ENCODE peak calls at places on chromosomes 4 and X, in four cellular contexts. Z is NB4, S is heart left ventricle, L is GM12891. M is an unnamed sample.

GRCh38 chr4:107825072-107825789 is 499 bp downstream of the SGMS2 start:
- DNase-seq in Z (no peak), S (peak), L (no peak), M (no peak)

GRCh38 chrX:123975180-123975579 is 13.7 kb downstream of the STAG2 start:
- DNase-seq in Z (peak), S (no peak), L (no peak), M (peak)

GRCh38 chr4:98659106-98659592 is 738 bp upstream of the TSPAN5 start:
- DNase-seq in Z (peak), S (no peak), L (no peak), M (no peak)

GRCh38 chrX:97637289-97637688 is 753.6 kb downstream of the RPA4 start:
- DNase-seq in Z (no peak), S (no peak), L (no peak), M (no peak)

GRCh38 chr4:154490261-154490588 is 1.4 kb downstream of the DCHS2 start:
- DNase-seq in Z (no peak), S (no peak), L (peak), M (no peak)

GRCh38 chrX:47648376-47648775 is 2.0 kb downstream of the ELK1 start:
- DNase-seq in Z (no peak), S (no peak), L (no peak), M (no peak)

GRCh38 chr4:125741825-125742452 is 427.2 kb downstream of the FAT4 start:
- DNase-seq in Z (peak), S (no peak), L (no peak), M (no peak)

GRCh38 chr4:101784957-101785356 is 5.6 kb upstream of the BANK1 start:
- DNase-seq in Z (no peak), S (no peak), L (no peak), M (no peak)

GRCh38 chr4:6421397-6421796 is 51.0 kb downstream of the PPP2R2C start:
- DNase-seq in Z (no peak), S (no peak), L (no peak), M (no peak)

GRCh38 chr4:5051210-5051691 is at the start of gene STK32B:
- DNase-seq in Z (peak), S (peak), L (peak), M (no peak)

GRCh38 chr4:107008115-107008514 is 28.0 kb downstream of the DKK2 start:
- DNase-seq in Z (no peak), S (no peak), L (no peak), M (no peak)

GRCh38 chrX:1027133-1027532 is 185.3 kb downstream of the CRLF2 start:
- DNase-seq in Z (peak), S (no peak), L (no peak), M (no peak)

GRCh38 chr4:17780461-17781071 is 855 bp downstream of the FAM184B start:
- DNase-seq in Z (no peak), S (no peak), L (no peak), M (no peak)

GRCh38 chr4:25144870-25145481 is 15.3 kb downstream of the SEPSECS start:
- DNase-seq in Z (peak), S (no peak), L (no peak), M (no peak)

GRCh38 chr4:73902038-73902637 is 32.9 kb downstream of the CXCL1 start:
- DNase-seq in Z (no peak), S (no peak), L (no peak), M (no peak)

GRCh38 chr4:8123865-8124264 is 34.7 kb downstream of the ABLIM2 start:
- DNase-seq in Z (no peak), S (no peak), L (no peak), M (no peak)

GRCh38 chr4:122819708-122820449 is 6.8 kb upstream of the FGF2 start:
- DNase-seq in Z (peak), S (no peak), L (no peak), M (no peak)

GRCh38 chrX:100417671-100418070 is 7.6 kb upstream of the PCDH19 start:
- DNase-seq in Z (no peak), S (no peak), L (no peak), M (no peak)

GRCh38 chr4:76072760-76073159 is 1.7 kb upstream of the ART3 start:
- DNase-seq in Z (no peak), S (no peak), L (no peak), M (no peak)

GRCh38 chrX:108439961-108440696 is 491 bp downstream of the COL4A5 start:
- DNase-seq in Z (peak), S (no peak), L (no peak), M (peak)

GRCh38 chr4:6769138-6769983 is 13.2 kb upstream of the KIAA0232 start:
- DNase-seq in Z (no peak), S (no peak), L (no peak), M (no peak)

GRCh38 chr4:7466904-7467303 is 32.2 kb upstream of the PSAPL1 start:
- DNase-seq in Z (no peak), S (no peak), L (no peak), M (no peak)

DNA sequence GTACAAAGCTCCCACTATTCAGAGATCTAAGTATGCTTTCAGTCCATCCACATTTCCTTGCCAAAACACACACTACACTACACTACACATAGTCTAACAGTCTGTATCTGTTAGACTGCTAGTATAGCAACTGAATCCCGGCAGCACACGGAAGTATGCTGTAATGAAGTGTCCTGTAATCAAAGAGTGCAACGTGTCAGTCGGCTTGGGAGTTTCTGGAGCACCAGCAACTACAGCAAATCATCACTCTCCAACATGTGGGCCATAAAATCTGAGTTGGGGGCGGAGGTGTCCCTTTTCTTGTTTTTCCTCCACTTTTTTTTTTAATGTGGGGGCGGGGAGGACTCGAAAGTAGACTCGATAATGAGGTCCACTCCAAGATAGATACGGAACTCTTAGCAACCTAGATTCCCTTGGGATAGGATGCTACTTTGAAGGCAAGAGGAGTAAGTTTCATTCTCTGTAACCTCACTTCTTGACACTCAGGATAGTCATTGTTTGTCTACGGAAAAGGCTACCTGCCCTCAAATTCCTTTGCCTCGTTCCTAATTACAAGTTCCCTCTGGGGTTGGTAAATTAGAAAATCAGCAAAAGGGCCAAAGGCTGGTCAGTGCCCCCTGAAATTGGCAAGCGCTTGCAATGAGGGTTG is 722 bp downstream of the SLC10A7 start:
- DNase-seq in Z (peak), S (peak), L (no peak), M (no peak)
- TF ChIP-seq POLR2A in Z (no peak), S (no peak), L (peak), M (no peak)

GRCh38 chr4:22052076-22052475 is 103.5 kb upstream of the KCNIP4 start:
- DNase-seq in Z (no peak), S (no peak), L (no peak), M (no peak)
- TF ChIP-seq POLR2A in Z (no peak), S (no peak), L (no peak), M (no peak)

DNA sequence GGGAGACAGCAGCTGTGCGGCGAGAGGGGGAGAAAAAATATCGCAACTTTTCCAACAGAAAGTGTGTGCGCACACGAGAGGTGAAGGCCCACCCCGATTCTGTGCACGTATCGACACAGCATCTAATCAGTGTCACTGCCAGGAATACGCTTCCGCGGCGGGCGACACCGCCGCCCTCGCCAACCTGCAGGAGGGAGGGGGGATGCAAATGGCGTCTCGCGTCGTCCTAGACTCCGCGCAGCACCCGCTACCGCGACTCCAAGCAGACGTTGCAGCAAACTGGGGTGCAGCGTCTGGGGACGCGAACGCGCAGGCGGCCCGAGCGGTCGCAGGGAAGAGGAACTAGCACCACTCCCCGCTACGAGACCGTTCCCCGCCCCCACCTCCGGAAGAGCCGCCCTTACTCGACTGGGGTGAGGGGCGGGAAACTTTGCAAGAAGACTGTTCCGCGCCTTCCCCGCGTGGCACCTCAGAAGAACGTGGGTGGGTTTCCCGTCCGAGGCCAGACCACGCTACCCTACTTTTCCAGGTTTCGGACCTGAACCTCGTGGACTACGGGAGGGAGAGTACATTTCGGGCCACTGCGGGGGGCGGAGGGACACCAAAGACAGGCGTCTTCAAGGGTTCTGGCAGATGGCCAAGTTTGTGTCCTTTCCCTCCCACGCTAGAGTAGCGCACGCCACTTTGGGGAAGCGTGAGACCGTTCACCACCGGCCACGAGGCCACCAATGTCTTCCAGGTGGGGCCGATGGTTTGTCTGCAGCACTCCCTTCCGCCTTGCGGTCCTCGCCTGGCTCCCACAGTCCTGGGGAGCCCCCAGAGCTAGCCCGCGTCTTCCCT is 77.9 kb upstream of the BCOR start:
- DNase-seq in Z (peak), S (peak), L (no peak), M (no peak)
- TF ChIP-seq POLR2A in Z (peak), S (no peak), L (no peak), M (peak)

GRCh38 chrX:21056636-21057035 is 317.6 kb upstream of the CNKSR2 start:
- DNase-seq in Z (peak), S (no peak), L (no peak), M (no peak)
- TF ChIP-seq POLR2A in Z (no peak), S (no peak), L (no peak), M (no peak)

DNA sequence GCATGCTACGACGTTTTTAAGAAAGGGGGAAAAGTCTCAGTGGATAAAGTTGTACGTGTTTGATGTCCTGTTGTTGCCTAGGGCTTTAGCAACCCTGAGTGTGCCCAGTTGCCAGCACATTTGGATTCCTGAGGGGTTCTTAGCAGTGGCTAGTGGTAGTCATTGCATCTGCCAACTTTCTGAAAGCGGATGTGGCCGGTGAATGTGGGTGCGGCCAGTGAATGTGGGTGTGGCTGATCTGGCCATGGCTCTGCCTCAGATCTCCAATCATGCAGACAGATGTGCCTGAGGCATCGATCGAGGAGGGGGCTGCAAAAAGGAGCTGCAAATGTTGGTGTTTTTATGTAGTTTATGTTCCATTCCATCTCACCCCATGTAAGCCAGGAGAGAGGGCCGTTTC is 41.5 kb upstream of the FAT1 start:
- DNase-seq in Z (no peak), S (no peak), L (no peak), M (peak)
- TF ChIP-seq POLR2A in Z (no peak), S (no peak), L (no peak), M (no peak)

GRCh38 chrX:25003066-25003849 is 12.5 kb downstream of the ARX start:
- DNase-seq in Z (no peak), S (no peak), L (no peak), M (no peak)
- TF ChIP-seq POLR2A in Z (no peak), S (no peak), L (no peak), M (no peak)

GRCh38 chrX:155881158-155881993 is at the start of gene VAMP7:
- DNase-seq in Z (peak), S (peak), L (peak), M (peak)
- TF ChIP-seq POLR2A in Z (peak), S (no peak), L (peak), M (peak)

GRCh38 chr4:176837176-176837915 is 44.6 kb upstream of the VEGFC start:
- DNase-seq in Z (no peak), S (no peak), L (no peak), M (no peak)
- TF ChIP-seq POLR2A in Z (no peak), S (no peak), L (no peak), M (no peak)

GRCh38 chrX:120625366-120625765 is 4.5 kb downstream of the C1GALT1C1 start:
- DNase-seq in Z (no peak), S (no peak), L (no peak), M (no peak)

DNA sequence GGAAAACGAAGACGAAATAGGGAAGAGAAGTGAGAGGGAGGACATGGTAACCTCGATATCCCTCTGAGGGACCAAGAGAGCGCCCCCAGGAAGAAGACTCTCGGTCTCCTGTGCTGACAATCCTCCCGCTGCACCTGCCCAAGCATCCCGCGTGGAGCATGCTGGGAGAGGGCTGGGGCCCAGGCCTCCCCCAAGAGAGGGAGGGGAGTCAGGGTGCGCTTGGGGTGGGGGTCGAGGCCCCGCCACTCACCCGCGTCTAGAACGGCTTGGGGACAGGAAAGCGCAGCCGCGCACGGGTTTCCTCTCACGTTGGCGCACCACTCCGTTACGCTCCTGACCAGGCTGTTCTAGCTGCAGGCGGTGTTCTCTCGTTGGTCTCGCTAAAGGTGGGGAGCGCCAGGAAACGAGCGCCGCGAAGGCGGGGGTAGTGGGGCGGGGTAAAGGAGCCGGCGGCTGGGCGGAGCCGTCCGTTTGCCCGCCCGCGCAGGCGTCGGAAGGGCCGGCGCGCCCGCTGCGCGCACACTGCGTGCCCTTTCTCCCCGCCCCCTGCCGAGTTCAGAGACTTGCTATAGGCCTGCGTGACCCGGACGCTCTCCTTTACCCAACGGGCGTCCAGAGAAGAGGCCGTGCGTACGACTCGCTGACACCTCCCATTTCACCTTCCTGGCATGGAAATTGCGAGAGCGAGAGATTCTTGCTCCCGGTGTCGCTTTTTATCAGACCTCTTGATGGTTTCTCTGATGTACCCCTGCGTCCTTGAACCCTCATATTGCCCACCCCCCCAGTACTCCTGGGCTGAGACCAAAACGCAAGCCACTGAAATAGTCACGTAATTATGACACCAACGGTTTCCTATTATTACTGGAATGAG is at the start of gene C1GALT1C1:
- DNase-seq in Z (peak), S (peak), L (peak), M (peak)
- TF ChIP-seq POLR2A in Z (peak), S (no peak), L (peak), M (peak)